ENCODE peak calls at places on chromosomes 4 and X, in five cellular contexts. U is ovary, W is glutamatergic neuron, R is AG09319, X is right lobe of liver. G is an unnamed sample.

GRCh38 chrX:134551365-134552095 is 91.6 kb downstream of the HPRT1 start:
- DNase-seq in W (no peak), R (no peak), X (no peak), U (no peak), G (no peak)

GRCh38 chrX:67415937-67416336 is 127.9 kb upstream of the AR start:
- DNase-seq in U (no peak), X (no peak), W (no peak), R (no peak), G (no peak)

GRCh38 chrX:462853-463252 is 76.1 kb upstream of the PPP2R3B start:
- DNase-seq in R (no peak), W (no peak), U (no peak), X (no peak), G (no peak)

GRCh38 chr4:22634541-22635181 is 58.1 kb upstream of the GBA3 start:
- DNase-seq in R (no peak), U (no peak), W (no peak), X (peak), G (no peak)

GRCh38 chr4:25098964-25099843 is 61.0 kb downstream of the SEPSECS start:
- DNase-seq in R (peak), U (peak), W (no peak), X (no peak), G (no peak)

GRCh38 chr4:187235456-187236170 is 512.0 kb upstream of the FAT1 start:
- DNase-seq in R (no peak), W (peak), U (no peak), X (no peak), G (no peak)

GRCh38 chr4:105265689-105266088 is 119.0 kb downstream of the TET2 start:
- DNase-seq in W (no peak), R (no peak), U (no peak), X (no peak), G (no peak)

GRCh38 chr4:168550071-168550766 is 53.4 kb downstream of the PALLD start:
- DNase-seq in R (no peak), U (no peak), X (no peak), W (no peak), G (no peak)

GRCh38 chr4:83905952-83906351 is 370.0 kb downstream of the GPAT3 start:
- DNase-seq in U (no peak), R (no peak), W (peak), X (no peak), G (peak)

GRCh38 chr4:123676550-123677229 is 280.1 kb downstream of the SPRY1 start:
- DNase-seq in W (no peak), X (no peak), U (no peak), R (no peak), G (no peak)

GRCh38 chrX:97835969-97836368 is 952.3 kb downstream of the RPA4 start:
- DNase-seq in U (no peak), X (no peak), W (no peak), R (no peak), G (no peak)

GRCh38 chr4:87580057-87580456 is 28.3 kb upstream of the DSPP start:
- DNase-seq in X (no peak), R (no peak), W (no peak), U (no peak), G (no peak)

DNA sequence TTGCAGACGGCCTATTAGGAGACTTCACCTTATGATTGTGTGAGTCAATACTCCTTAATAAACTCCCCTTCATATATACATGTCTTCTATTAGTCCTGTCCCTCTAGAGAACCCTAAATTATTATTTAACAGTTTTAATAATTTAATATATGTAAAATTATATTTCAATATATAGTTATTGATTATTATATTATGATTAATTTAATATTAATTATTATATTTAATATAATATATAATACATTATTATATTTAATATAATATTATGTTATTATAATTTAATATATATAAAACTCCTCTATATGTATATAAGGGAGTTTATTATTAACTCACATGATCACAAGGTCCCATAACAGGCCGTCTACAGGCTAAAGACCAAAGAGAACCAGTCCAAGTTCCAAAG is 533.2 kb downstream of the ARAP2 start:
- DNase-seq in U (no peak), W (no peak), X (no peak), R (no peak), G (no peak)
- TF ChIP-seq CTCF in U (no peak), W (no peak), X (no peak), R (no peak), G (no peak)

GRCh38 chr4:7705602-7706001 is 234.1 kb downstream of the AFAP1 start:
- DNase-seq in X (no peak), U (no peak), W (no peak), R (no peak), G (no peak)

GRCh38 chr4:7703669-7704068 is 236.0 kb downstream of the AFAP1 start:
- DNase-seq in X (no peak), U (no peak), R (no peak), W (no peak), G (no peak)

GRCh38 chr4:7704091-7704490 is 235.6 kb downstream of the AFAP1 start:
- DNase-seq in R (no peak), U (no peak), X (no peak), W (no peak), G (no peak)

GRCh38 chr4:7704625-7705024 is 235.0 kb downstream of the AFAP1 start:
- DNase-seq in U (no peak), W (no peak), R (no peak), X (no peak), G (no peak)

DNA sequence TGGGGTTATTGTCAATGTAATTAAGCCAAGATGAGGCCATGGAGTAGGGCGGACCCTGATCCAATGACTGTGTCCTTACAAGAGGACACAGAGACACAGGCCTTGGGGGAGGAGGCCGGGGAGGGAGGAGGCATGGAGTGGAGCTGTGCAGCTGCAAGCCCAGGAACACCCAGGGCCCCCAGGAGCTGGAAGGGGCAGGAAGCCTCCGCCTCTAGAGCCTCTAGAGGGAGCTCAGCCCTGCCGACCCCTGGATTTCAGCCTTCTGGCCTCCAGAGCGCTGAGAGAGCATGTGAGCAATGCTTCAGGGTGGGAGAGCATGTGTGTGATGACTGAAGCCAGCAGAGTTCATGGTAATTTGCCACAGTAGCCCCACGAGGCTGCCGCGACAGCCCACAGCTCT is 234.6 kb downstream of the AFAP1 start:
- DNase-seq in R (no peak), X (no peak), U (no peak), W (peak), G (no peak)
- TF ChIP-seq CTCF in R (no peak), X (no peak), U (no peak), W (no peak), G (no peak)

DNA sequence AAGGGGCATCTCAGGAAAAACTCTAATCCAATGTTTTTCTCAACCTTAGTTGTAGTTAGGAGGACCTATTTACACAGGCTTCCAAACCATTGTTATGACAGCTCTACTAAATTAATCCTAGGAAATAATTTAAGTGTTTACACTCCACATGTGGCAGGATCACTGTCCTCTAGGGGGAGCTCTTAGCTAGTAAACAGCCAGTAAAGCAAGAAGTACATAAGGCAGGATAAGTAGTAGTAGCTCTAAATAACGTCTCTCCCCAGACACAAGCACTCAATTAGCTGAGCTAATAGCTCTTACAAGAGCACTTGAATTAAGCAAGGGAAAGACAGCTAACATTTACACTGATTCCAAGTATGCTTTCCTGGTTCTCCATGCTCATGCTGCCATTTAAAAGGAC is 37.3 kb downstream of the NUDT11 start:
- DNase-seq in U (no peak), R (no peak), X (no peak), W (no peak), G (no peak)
- TF ChIP-seq CTCF in U (no peak), R (peak), X (peak), W (peak), G (peak)

GRCh38 chrX:44947995-44948394 is 75.0 kb downstream of the KDM6A start:
- DNase-seq in R (no peak), U (no peak), X (no peak), W (no peak), G (no peak)

GRCh38 chrX:44943007-44943406 is 70.0 kb downstream of the KDM6A start:
- DNase-seq in W (no peak), R (no peak), X (no peak), U (no peak), G (no peak)

GRCh38 chrX:44946771-44947170 is 73.8 kb downstream of the KDM6A start:
- DNase-seq in W (no peak), X (no peak), U (no peak), R (no peak), G (no peak)

GRCh38 chrX:44944894-44945293 is 71.9 kb downstream of the KDM6A start:
- DNase-seq in U (no peak), W (no peak), R (no peak), X (no peak), G (no peak)

DNA sequence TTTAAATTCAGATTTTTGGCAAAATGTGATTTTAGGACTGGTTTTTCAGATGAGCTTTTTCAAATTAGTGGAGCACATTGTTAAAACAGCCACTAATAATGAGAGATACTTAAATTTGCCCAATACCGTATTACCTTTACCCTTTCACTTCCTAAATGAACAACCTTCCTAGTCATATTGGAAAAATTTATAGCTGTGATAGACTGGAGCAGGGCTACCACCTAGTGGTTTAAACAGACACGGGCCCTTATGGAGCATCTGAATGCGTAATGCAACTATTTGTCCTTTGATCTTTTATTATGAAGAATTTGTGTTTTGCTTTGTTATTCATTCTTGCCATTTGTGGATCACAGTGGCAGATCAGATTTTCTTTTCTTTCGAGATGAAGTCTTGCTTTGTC is 72.7 kb downstream of the KDM6A start:
- DNase-seq in U (no peak), X (no peak), R (no peak), W (no peak), G (no peak)
- TF ChIP-seq CTCF in U (no peak), X (peak), R (no peak), W (no peak), G (no peak)

DNA sequence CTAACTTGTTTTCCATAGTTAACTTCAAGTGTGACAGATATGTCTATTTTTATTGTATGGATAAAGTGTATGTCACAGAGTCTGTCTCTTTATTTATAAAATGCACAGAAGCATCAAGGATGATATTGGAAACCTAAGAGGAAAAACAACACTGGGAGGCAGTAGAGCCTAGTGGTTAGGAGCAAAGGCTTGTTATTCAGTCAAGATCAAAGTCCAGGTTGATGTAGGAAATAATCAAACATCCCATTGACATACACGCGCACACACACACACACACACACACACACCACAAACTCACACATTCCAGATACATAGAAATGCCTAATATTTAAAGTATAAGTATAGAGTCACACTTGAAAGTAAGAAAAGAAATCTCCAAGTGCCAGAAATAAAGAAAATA is 206.8 kb downstream of the CHRDL1 start:
- DNase-seq in R (no peak), U (no peak), X (no peak), W (no peak), G (no peak)
- TF ChIP-seq CTCF in R (no peak), U (no peak), X (no peak), W (no peak), G (no peak)

DNA sequence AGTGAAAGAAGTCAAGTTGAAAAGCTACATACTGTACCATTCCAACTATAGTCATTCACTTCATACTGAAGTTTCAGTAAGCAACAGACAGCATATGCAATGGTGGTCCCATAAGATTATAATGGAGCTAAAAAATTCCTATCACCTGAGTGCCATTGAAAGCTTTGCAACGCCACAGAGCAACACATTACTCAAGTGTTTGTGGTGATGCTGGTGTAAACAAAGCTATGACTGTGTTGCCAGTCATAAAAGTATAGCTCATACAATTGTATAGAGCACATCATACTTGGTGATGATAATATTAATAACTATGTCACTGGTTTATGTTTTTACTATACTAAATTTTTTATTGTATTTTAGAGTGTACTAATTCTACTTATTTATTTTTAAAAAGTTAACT is 78.9 kb downstream of the NAF1 start:
- DNase-seq in X (no peak), U (no peak), R (no peak), W (no peak), G (no peak)
- TF ChIP-seq CTCF in X (no peak), U (no peak), R (no peak), W (no peak), G (no peak)

GRCh38 chr4:179871726-179872125 is 2371.5 kb upstream of the TENM3 start:
- DNase-seq in X (no peak), U (no peak), R (no peak), W (no peak), G (no peak)

GRCh38 chr4:179872751-179873150 is 2370.5 kb upstream of the TENM3 start:
- DNase-seq in X (no peak), U (no peak), W (no peak), R (no peak), G (no peak)

GRCh38 chr4:179867300-179867878 is 2375.8 kb upstream of the TENM3 start:
- DNase-seq in W (peak), X (peak), U (no peak), R (no peak), G (peak)
- TF ChIP-seq CTCF in W (peak), X (peak), U (no peak), R (peak), G (peak)

GRCh38 chrX:65745992-65746391 is 78.5 kb downstream of the MSN start:
- DNase-seq in U (no peak), W (no peak), X (no peak), R (no peak), G (no peak)
- TF ChIP-seq CTCF in U (no peak), W (no peak), X (no peak), R (no peak), G (no peak)

GRCh38 chrX:101407748-101408529 is at the start of the genes GLA and HNRNPH2:
- DNase-seq in X (peak), U (peak), R (peak), W (peak), G (peak)
- TF ChIP-seq CTCF in X (no peak), U (peak), R (no peak), W (no peak), G (peak)